ENCODE peak calls at places on chromosome 3, in eight cellular contexts. L is dorsolateral prefrontal cortex; S is activated CD4-positive, CD25-positive, alpha-beta regulatory T cell treated with anti-CD3 and anti-CD28 coated beads, Interleukin-2, amount 50 U/mL, for 16 hours; E is EL; O is AG09319; K is KBM-7; V is choroid plexus epithelial cell; A is H4. F is an unnamed sample.

GRCh38 chr3:30539214-30539613 is 67.2 kb upstream of the TGFBR2 start:
- DNase-seq in V (no peak), A (no peak), S (no peak), E (no peak), O (no peak), L (no peak), K (no peak), F (no peak)

GRCh38 chr3:123026551-123027291 is 842 bp downstream of the SEMA5B start:
- DNase-seq in E (no peak), L (no peak), K (peak; percentile 22), O (no peak), S (no peak), V (no peak), A (no peak), F (no peak)

GRCh38 chr3:59235221-59236012 is 185.6 kb upstream of the CFAP20DC start:
- DNase-seq in K (no peak), O (no peak), A (no peak), S (no peak), V (no peak), E (no peak), L (no peak), F (no peak)

GRCh38 chr3:4478226-4478625 is 11.2 kb upstream of the SUMF1 start:
- DNase-seq in L (no peak), A (no peak), S (no peak), E (no peak), V (no peak), O (no peak), K (peak; percentile 61), F (no peak)

GRCh38 chr3:110881069-110881468 is 190.5 kb upstream of the NECTIN3 start:
- DNase-seq in E (peak; percentile 44), V (peak; percentile 68), S (no peak), K (peak; percentile 9), L (peak; percentile 55), O (no peak), A (peak; percentile 78), F (no peak)

GRCh38 chr3:185630182-185630622 is 44.1 kb downstream of the SENP2 start:
- DNase-seq in K (no peak), L (peak; percentile 52), O (no peak), A (peak; percentile 60), V (peak; percentile 65), E (peak; percentile 46), S (no peak), F (peak; percentile 5)

GRCh38 chr3:98556164-98557130 is 24.7 kb downstream of the GPR15 start:
- DNase-seq in S (peak; percentile 64), E (peak; percentile 30), V (no peak), L (no peak), O (no peak), A (peak; percentile 95), K (peak; percentile 94), F (no peak)

GRCh38 chr3:49244589-49245205 is 32.3 kb downstream of the C3orf62 start:
- DNase-seq in L (no peak), A (peak; percentile 24), S (no peak), O (no peak), E (peak; percentile 16), K (no peak), V (no peak), F (no peak)

GRCh38 chr3:63015614-63016016 is 140.4 kb upstream of the CADPS start:
- DNase-seq in A (peak; percentile 4), S (no peak), O (no peak), E (no peak), K (no peak), L (peak; percentile 65), V (no peak), F (no peak)

GRCh38 chr3:36868614-36869436 is 76.0 kb downstream of the TRANK1 start:
- DNase-seq in E (peak; percentile 60), K (peak; percentile 67), O (peak; percentile 24), A (peak; percentile 30), L (no peak), S (peak; percentile 23), V (peak; percentile 81), F (peak; percentile 39)

GRCh38 chr3:8608041-8608790 is 36.4 kb downstream of the SSUH2 start:
- DNase-seq in O (no peak), E (no peak), V (no peak), K (no peak), A (no peak), S (no peak), L (no peak), F (no peak)

GRCh38 chr3:69426291-69426690 is 40.4 kb upstream of the FRMD4B start:
- DNase-seq in A (no peak), S (no peak), V (no peak), K (no peak), L (no peak), O (no peak), E (no peak), F (no peak)

GRCh38 chr3:72496055-72496690 is 352.1 kb downstream of the SHQ1 start:
- DNase-seq in A (no peak), S (no peak), O (no peak), V (no peak), L (no peak), E (no peak), K (no peak), F (no peak)

GRCh38 chr3:49256152-49256551 is 20.9 kb downstream of the C3orf62 start:
- DNase-seq in L (no peak), E (no peak), S (no peak), K (no peak), O (no peak), V (no peak), A (no peak), F (no peak)

GRCh38 chr3:126424039-126424717 is 29.5 kb downstream of the CFAP100 start:
- DNase-seq in A (no peak), S (no peak), K (no peak), V (no peak), L (no peak), E (no peak), O (no peak), F (no peak)

GRCh38 chr3:64411101-64411500 is 185.8 kb upstream of the PRICKLE2 start:
- DNase-seq in S (no peak), E (no peak), O (no peak), A (no peak), V (no peak), L (no peak), K (no peak), F (no peak)

GRCh38 chr3:84074767-84075166 is 884.0 kb upstream of the CADM2 start:
- DNase-seq in L (no peak), A (no peak), O (no peak), E (no peak), K (no peak), S (no peak), V (no peak), F (no peak)

GRCh38 chr3:49260711-49261357 is 16.2 kb downstream of the C3orf62 start:
- DNase-seq in O (no peak), K (no peak), V (peak; percentile 56), L (no peak), E (no peak), A (no peak), S (no peak), F (no peak)

GRCh38 chr3:39126532-39127071 is 19.1 kb downstream of the TTC21A start:
- DNase-seq in O (no peak), V (peak; percentile 70), E (peak; percentile 53), S (no peak), A (no peak), K (peak; percentile 75), L (no peak), F (peak; percentile 40)

GRCh38 chr3:176274161-176274560 is 923.1 kb downstream of the TBL1XR1 start:
- DNase-seq in E (no peak), V (no peak), S (no peak), O (no peak), A (no peak), K (no peak), L (no peak), F (no peak)

GRCh38 chr3:16071246-16071645 is 103.2 kb upstream of the GALNT15 start:
- DNase-seq in O (no peak), S (no peak), E (no peak), A (no peak), L (no peak), V (no peak), K (no peak), F (no peak)

GRCh38 chr3:142844339-142844977 is 44.4 kb downstream of the PCOLCE2 start:
- DNase-seq in O (no peak), L (no peak), S (no peak), E (peak; percentile 59), K (peak; percentile 39), V (peak; percentile 72), A (peak; percentile 51), F (peak; percentile 42)